ENCODE peak calls at places on chromosome X, in five cellular contexts. E, J, Y, O and A are unnamed samples.

GRCh38 chrX:22237479-22237878 is 35.2 kb upstream of the CBLL2 start:
- DNase-seq in Y (no peak), O (no peak), J (no peak), E (no peak), A (no peak)

GRCh38 chrX:87517571-87518141 is at the start of gene KLHL4:
- DNase-seq in E (no peak), Y (peak; percentile 84), O (peak; percentile 0), J (peak; percentile 51), A (no peak)

GRCh38 chrX:150411656-150412055 is 48.5 kb downstream of the MAMLD1 start:
- DNase-seq in J (no peak), O (no peak), Y (no peak), E (no peak), A (no peak)

GRCh38 chrX:1754077-1754476 is 139.2 kb downstream of the ASMT start:
- DNase-seq in E (no peak), J (no peak), Y (peak; percentile 77), O (no peak), A (no peak)

GRCh38 chrX:41664307-41665299 is 24.2 kb upstream of the GPR34 start:
- DNase-seq in E (peak; percentile 35), O (no peak), J (no peak), Y (no peak), A (peak; percentile 22)

GRCh38 chrX:66012094-66012534 is 27.8 kb downstream of the VSIG4 start:
- DNase-seq in O (no peak), E (no peak), J (no peak), Y (no peak), A (no peak)

GRCh38 chrX:23699636-23700194 is 32.4 kb downstream of the PRDX4 start:
- DNase-seq in J (peak; percentile 3), Y (no peak), E (peak; percentile 40), O (peak; percentile 10), A (peak; percentile 37)

GRCh38 chrX:65528705-65529340 is 5.8 kb downstream of the LAS1L start:
- DNase-seq in O (peak; percentile 29), E (peak; percentile 77), J (peak; percentile 53), Y (peak; percentile 23), A (peak; percentile 61)

GRCh38 chrX:103734125-103734760 is 23.5 kb downstream of the TMEM31 start:
- DNase-seq in J (no peak), E (peak; percentile 22), O (no peak), Y (no peak), A (peak; percentile 8)